ENCODE peak calls at places on chromosomes 11 and 22, in seven cellular contexts. C is AG09319, A is adrenal gland, D is cardiac fibroblast, H is GM20000, B is AG04450, X is progenitor cell of endocrine pancreas. V is an unnamed sample.

GRCh38 chr11:104705475-104706195 is 192.6 kb downstream of the CASP12 start:
- DNase-seq in C (no peak), A (peak; percentile 26), D (peak; percentile 44), H (peak; percentile 30), B (no peak), X (no peak), V (no peak)

GRCh38 chr11:78622666-78623065 is 48.0 kb upstream of the NARS2 start:
- DNase-seq in C (no peak), A (no peak), D (no peak), H (no peak), B (no peak), X (no peak), V (no peak)

GRCh38 chr22:33529424-33530113 is 390.7 kb downstream of the LARGE1 start:
- DNase-seq in C (no peak), A (peak; percentile 80), D (peak; percentile 6), H (no peak), B (no peak), X (no peak), V (no peak)

GRCh38 chr11:93198221-93198650 is 445 bp upstream of the SLC36A4 start:
- DNase-seq in C (no peak), A (no peak), D (no peak), H (no peak), B (no peak), X (no peak), V (peak; percentile 51)

GRCh38 chr22:32079110-32080089 is 36.3 kb downstream of the SLC5A1 start:
- DNase-seq in C (no peak), A (peak; percentile 61), D (peak; percentile 72), H (no peak), B (peak; percentile 36), X (no peak), V (peak; percentile 61)

GRCh38 chr11:78790784-78791183 is 216.1 kb upstream of the NARS2 start:
- DNase-seq in C (no peak), A (no peak), D (no peak), H (no peak), B (no peak), X (no peak), V (no peak)

GRCh38 chr11:69460540-69461257 is 20.8 kb upstream of the LINC01488 start:
- DNase-seq in C (no peak), A (no peak), D (peak; percentile 50), H (no peak), B (peak; percentile 47), X (no peak), V (peak; percentile 90)

GRCh38 chr22:26559961-26560575 is 29.9 kb downstream of the TPST2 start:
- DNase-seq in C (no peak), A (no peak), D (no peak), H (no peak), B (no peak), X (no peak), V (no peak)

GRCh38 chr11:1779034-1779805 is 15.5 kb upstream of the CTSD start:
- DNase-seq in C (no peak), A (no peak), D (no peak), H (no peak), B (no peak), X (no peak), V (no peak)

GRCh38 chr11:14413307-14414072 is 54.5 kb upstream of the RRAS2 start:
- DNase-seq in C (peak; percentile 30), A (no peak), D (peak; percentile 82), H (no peak), B (no peak), X (no peak), V (no peak)

GRCh38 chr11:103609117-103610066 is 427.0 kb upstream of the DDI1 start:
- DNase-seq in C (peak; percentile 52), A (no peak), D (peak; percentile 97), H (no peak), B (peak; percentile 82), X (no peak), V (peak; percentile 93)

GRCh38 chr11:14793546-14793945 is 98.5 kb downstream of the CYP2R1 start:
- DNase-seq in C (no peak), A (no peak), D (no peak), H (no peak), B (no peak), X (no peak), V (no peak)

GRCh38 chr11:75246673-75247350 is 6.2 kb downstream of the TPBGL start:
- DNase-seq in C (no peak), A (no peak), D (no peak), H (no peak), B (no peak), X (no peak), V (no peak)

GRCh38 chr11:132943737-132944556 is 588.4 kb downstream of the OPCML start:
- DNase-seq in C (no peak), A (no peak), D (no peak), H (no peak), B (no peak), X (no peak), V (no peak)

GRCh38 chr11:110169738-110170137 is 76.5 kb downstream of the ZC3H12C start:
- DNase-seq in C (no peak), A (no peak), D (no peak), H (no peak), B (no peak), X (no peak), V (no peak)

GRCh38 chr11:92082652-92083051 is 142.0 kb upstream of the FAT3 start:
- DNase-seq in C (no peak), A (no peak), D (no peak), H (no peak), B (no peak), X (no peak), V (no peak)

GRCh38 chr22:50267591-50268390 is 2.4 kb downstream of the MAPK11 start:
- DNase-seq in C (no peak), A (peak; percentile 69), D (peak; percentile 69), H (peak; percentile 91), B (no peak), X (no peak), V (no peak)

GRCh38 chr22:42385691-42386090 is 46.5 kb downstream of the NFAM1 start:
- DNase-seq in C (no peak), A (no peak), D (no peak), H (no peak), B (no peak), X (no peak), V (no peak)

GRCh38 chr11:31808268-31808667 is 2.9 kb downstream of the PAX6 start:
- DNase-seq in C (no peak), A (no peak), D (no peak), H (no peak), B (no peak), X (no peak), V (no peak)

GRCh38 chr11:26626346-26626745 is 54.3 kb upstream of the MUC15 start:
- DNase-seq in C (no peak), A (no peak), D (peak; percentile 17), H (no peak), B (no peak), X (no peak), V (peak; percentile 49)

GRCh38 chr22:32476286-32476685 is 1.7 kb downstream of the FBXO7 start:
- DNase-seq in C (no peak), A (no peak), D (no peak), H (peak; percentile 44), B (no peak), X (no peak), V (no peak)

GRCh38 chr11:121418625-121419114 is 33.4 kb upstream of the SORL1 start:
- DNase-seq in C (no peak), A (peak; percentile 26), D (peak; percentile 12), H (no peak), B (no peak), X (no peak), V (no peak)

GRCh38 chr11:129973809-129974208 is 28.8 kb downstream of the PRDM10 start:
- DNase-seq in C (no peak), A (no peak), D (no peak), H (no peak), B (no peak), X (peak; percentile 34), V (no peak)

GRCh38 chr11:134727204-134727603 is 315.2 kb upstream of the B3GAT1 start:
- DNase-seq in C (no peak), A (no peak), D (no peak), H (no peak), B (no peak), X (no peak), V (no peak)

GRCh38 chr11:33479216-33479615 is 221.4 kb downstream of the C11orf91 start:
- DNase-seq in C (no peak), A (no peak), D (no peak), H (no peak), B (no peak), X (no peak), V (no peak)

GRCh38 chr11:394858-395655 is 1.0 kb downstream of the PKP3 start:
- DNase-seq in C (no peak), A (no peak), D (no peak), H (no peak), B (no peak), X (no peak), V (no peak)

GRCh38 chr11:395866-396265 is 1.9 kb downstream of the PKP3 start:
- DNase-seq in C (no peak), A (no peak), D (no peak), H (no peak), B (no peak), X (no peak), V (no peak)

GRCh38 chr11:396948-397548 is 3.0 kb downstream of the PKP3 start:
- DNase-seq in C (peak; percentile 16), A (peak; percentile 75), D (peak; percentile 67), H (peak; percentile 98), B (no peak), X (no peak), V (no peak)

GRCh38 chr11:394034-394857 is at the start of gene PKP3:
- DNase-seq in C (no peak), A (no peak), D (peak; percentile 50), H (no peak), B (no peak), X (peak; percentile 61), V (peak; percentile 95)

GRCh38 chr11:396511-396947 is 2.5 kb downstream of the PKP3 start:
- DNase-seq in C (no peak), A (no peak), D (peak; percentile 42), H (peak; percentile 71), B (no peak), X (no peak), V (no peak)
- TF ChIP-seq CTCF in C (peak; percentile 40), A (no peak), D (peak; percentile 18), H (no peak), B (peak; percentile 26), X (no peak), V (peak; percentile 48)

GRCh38 chr11:65060913-65061408 is 2.6 kb upstream of the NAALADL1 start:
- DNase-seq in C (no peak), A (no peak), D (peak; percentile 45), H (no peak), B (no peak), X (no peak), V (no peak)
- TF ChIP-seq CTCF in C (peak; percentile 33), A (no peak), D (peak; percentile 34), H (no peak), B (peak; percentile 34), X (peak; percentile 27), V (peak; percentile 58)

DNA sequence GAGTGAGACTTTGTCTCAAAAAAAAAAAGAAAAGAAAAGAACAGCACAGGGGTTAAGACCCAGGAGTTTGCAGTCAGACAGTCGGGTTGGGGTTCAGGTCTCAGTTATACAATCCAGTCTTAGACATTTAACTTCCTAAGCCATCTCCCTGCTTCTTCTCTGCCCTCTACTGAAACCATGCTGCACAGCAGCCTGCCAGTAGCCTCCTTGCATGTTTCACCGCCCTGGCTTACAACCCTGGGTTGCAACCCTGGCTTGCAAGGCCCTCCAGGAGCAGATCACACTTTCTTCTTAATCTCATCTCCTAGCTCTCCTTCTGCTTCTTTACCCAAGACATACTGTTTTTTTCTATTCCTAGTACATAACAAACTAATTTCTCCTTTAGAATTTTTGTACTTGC is 5.9 kb upstream of the B3GAT3 start:
- DNase-seq in C (no peak), A (no peak), D (peak; percentile 32), H (no peak), B (no peak), X (no peak), V (no peak)
- TF ChIP-seq CTCF in C (no peak), A (no peak), D (no peak), H (no peak), B (no peak), X (no peak), V (peak; percentile 41)

GRCh38 chr11:114059278-114059983 is at the start of gene ZBTB16:
- DNase-seq in C (no peak), A (peak; percentile 95), D (peak; percentile 95), H (peak; percentile 44), B (no peak), X (peak; percentile 73), V (no peak)
- TF ChIP-seq CTCF in C (no peak), A (peak; percentile 19), D (peak; percentile 39), H (no peak), B (no peak), X (no peak), V (no peak)